ENCODE peak calls at places on chromosomes 2 and 18, in five cellular contexts. G, R, T, N and X are unnamed samples. For H3K4me1, the result is how much of the 10 kb centered on the place peaks cover.

GRCh38 chr2:37623971-37624897 is 47.2 kb downstream of the CDC42EP3 start:
- DNase-seq in G (no peak), R (no peak), T (no peak), N (no peak), X (no peak)

GRCh38 chr2:10617241-10617640 is 72.5 kb downstream of the NOL10 start:
- DNase-seq in G (no peak), R (no peak), T (no peak), N (no peak), X (no peak)

GRCh38 chr2:98013407-98014042 is 17.8 kb upstream of the TMEM131 start:
- DNase-seq in G (no peak), R (no peak), T (no peak), N (no peak), X (no peak)

GRCh38 chr18:13390196-13390595 is 171.6 kb downstream of the LDLRAD4 start:
- DNase-seq in G (no peak), R (no peak), T (peak), N (no peak), X (no peak)

GRCh38 chr18:56488739-56489138 is 149.7 kb downstream of the TXNL1 start:
- DNase-seq in G (no peak), R (no peak), T (no peak), N (no peak), X (no peak)

GRCh38 chr2:234623521-234623991 is 126.7 kb upstream of the ARL4C start:
- DNase-seq in G (no peak), R (no peak), T (no peak), N (no peak), X (peak)

GRCh38 chr2:5666798-5667197 is 25.4 kb upstream of the SOX11 start:
- DNase-seq in G (no peak), R (no peak), T (no peak), N (no peak), X (no peak)

GRCh38 chr2:237691200-237691907 is 64.0 kb downstream of the LRRFIP1 start:
- DNase-seq in G (no peak), R (peak), T (no peak), N (no peak), X (peak)

GRCh38 chr2:24617431-24617830 is 126.4 kb downstream of the NCOA1 start:
- DNase-seq in G (no peak), R (no peak), T (no peak), N (no peak), X (no peak)

GRCh38 chr18:41391616-41392610 is 563.1 kb upstream of the PIK3C3 start:
- DNase-seq in G (no peak), R (peak), T (no peak), N (peak), X (no peak)

GRCh38 chr2:202032841-202033316 is 776 bp upstream of the FZD7 start:
- DNase-seq in G (peak), R (peak), T (peak), N (peak), X (peak)

GRCh38 chr2:177254433-177255226 is 9.9 kb downstream of the NFE2L2 start:
- DNase-seq in G (no peak), R (peak), T (peak), N (peak), X (no peak)

GRCh38 chr2:236743623-236744280 is 174.1 kb downstream of the ACKR3 start:
- DNase-seq in G (no peak), R (no peak), T (no peak), N (peak), X (no peak)

GRCh38 chr2:241771286-241772062 is 5.1 kb upstream of the GAL3ST2 start:
- DNase-seq in G (no peak), R (no peak), T (peak), N (no peak), X (no peak)

GRCh38 chr2:85286913-85287312 is 40.9 kb downstream of the TGOLN2 start:
- DNase-seq in G (no peak), R (no peak), T (no peak), N (no peak), X (no peak)

GRCh38 chr18:33757037-33757436 is 179.0 kb downstream of the ASXL3 start:
- DNase-seq in G (no peak), R (no peak), T (no peak), N (no peak), X (no peak)

GRCh38 chr18:12657849-12658829 is at the start of gene SPIRE1:
- DNase-seq in G (peak), R (peak), T (peak), N (peak), X (peak)

GRCh38 chr2:62383843-62384242 is 122.2 kb downstream of the TMEM17 start:
- DNase-seq in G (no peak), R (no peak), T (no peak), N (peak), X (no peak)

GRCh38 chr2:217685255-217685605 is 317.6 kb downstream of the TNS1 start:
- DNase-seq in G (peak), R (peak), T (peak), N (no peak), X (peak)

GRCh38 chr2:47503481-47504070 is 100.6 kb downstream of the MSH2 start:
- DNase-seq in G (no peak), R (no peak), T (no peak), N (no peak), X (peak)

GRCh38 chr2:139099721-139100120 is 319.5 kb upstream of the NXPH2 start:
- DNase-seq in G (no peak), R (no peak), T (no peak), N (no peak), X (no peak)

GRCh38 chr2:24238158-24238557 is 63.3 kb downstream of the FAM228A start:
- DNase-seq in G (no peak), R (no peak), T (no peak), N (peak), X (no peak)

GRCh38 chr18:31399336-31400032 is 22.9 kb downstream of the DSG4 start:
- DNase-seq in G (no peak), R (peak), T (no peak), N (no peak), X (no peak)

DNA sequence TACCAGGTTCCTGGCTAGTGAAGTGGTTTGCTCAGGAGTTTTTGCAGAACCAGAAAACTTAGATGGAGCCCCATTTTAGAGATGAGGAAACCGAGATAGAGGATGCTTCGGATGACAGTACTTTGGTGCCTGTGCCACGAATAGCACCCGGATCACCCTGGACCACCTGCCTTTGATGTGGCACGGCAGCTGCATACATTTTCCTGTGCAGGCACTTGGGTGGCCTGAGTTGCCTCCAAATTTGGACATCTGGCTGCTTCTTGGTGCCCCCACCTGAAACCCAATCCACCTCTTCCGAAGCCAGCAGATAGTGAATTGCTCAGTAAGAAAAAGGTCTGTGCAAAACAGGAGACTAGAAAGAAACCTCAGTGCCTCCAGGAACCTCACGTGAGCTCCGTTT is 140.6 kb upstream of the ID2 start:
- DNase-seq in G (no peak), R (no peak), T (no peak), N (no peak), X (peak)
- TF ChIP-seq POLR2AphosphoS5 in G (no peak), R (no peak), T (no peak), N (no peak), X (no peak)

GRCh38 chr2:157737636-157738035 is 109.0 kb upstream of the ACVR1C start:
- DNase-seq in G (no peak), R (no peak), T (no peak), N (no peak), X (no peak)
- H3K4me1 ChIP-seq in G (under half), R (under half), T (under half), N (under half), X (under half)

DNA sequence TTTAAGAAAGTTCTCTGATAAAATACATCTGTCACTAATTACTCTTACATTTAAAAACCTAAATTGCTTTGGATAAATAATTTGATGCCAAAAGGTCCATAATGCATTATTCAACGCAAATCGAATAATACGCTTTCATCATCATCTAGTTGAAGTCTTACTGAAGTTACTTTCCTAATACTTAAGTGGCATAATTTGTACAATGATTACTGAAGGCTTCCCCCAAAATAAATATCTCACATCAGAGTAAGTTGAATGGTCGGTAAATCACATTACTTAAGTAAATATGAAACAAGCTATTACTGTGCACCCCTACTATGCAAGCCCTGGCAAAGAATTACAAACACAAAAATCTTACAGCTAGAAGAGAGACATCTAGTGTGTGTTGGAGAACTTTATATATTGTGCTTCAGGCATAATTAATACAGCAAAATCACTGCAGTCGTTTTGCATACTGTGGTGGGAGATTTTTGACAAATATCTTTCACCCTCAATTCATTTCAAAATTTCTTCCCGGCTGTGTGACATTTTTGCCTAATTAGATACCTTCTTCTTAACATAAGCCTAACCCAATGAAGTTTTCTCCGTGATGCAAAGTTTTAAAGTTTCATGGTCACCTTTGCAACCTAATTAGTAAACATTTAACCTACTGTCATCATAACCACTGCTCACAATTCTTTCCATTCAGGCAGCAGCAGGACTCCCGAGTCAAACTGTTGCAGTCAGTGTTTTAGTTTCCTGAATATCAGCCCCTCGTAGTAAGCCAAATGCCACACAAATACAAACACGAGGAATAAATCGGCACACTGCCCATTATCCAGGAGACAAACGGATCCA is 106.0 kb upstream of the KCTD1 start:
- DNase-seq in G (no peak), R (no peak), T (no peak), N (peak), X (no peak)
- TF ChIP-seq CTCF in G (no peak), R (no peak), T (no peak), N (no peak), X (no peak)

GRCh38 chr2:200203381-200203827 is 103.1 kb upstream of the SPATS2L start:
- DNase-seq in G (no peak), R (no peak), T (no peak), N (no peak), X (no peak)

GRCh38 chr2:200194746-200195145 is 111.7 kb upstream of the SPATS2L start:
- DNase-seq in G (no peak), R (no peak), T (no peak), N (no peak), X (no peak)

GRCh38 chr2:200199005-200199404 is 107.5 kb upstream of the SPATS2L start:
- DNase-seq in G (no peak), R (no peak), T (no peak), N (no peak), X (no peak)

GRCh38 chr2:200193791-200194190 is 112.7 kb upstream of the SPATS2L start:
- DNase-seq in G (no peak), R (no peak), T (no peak), N (no peak), X (no peak)

DNA sequence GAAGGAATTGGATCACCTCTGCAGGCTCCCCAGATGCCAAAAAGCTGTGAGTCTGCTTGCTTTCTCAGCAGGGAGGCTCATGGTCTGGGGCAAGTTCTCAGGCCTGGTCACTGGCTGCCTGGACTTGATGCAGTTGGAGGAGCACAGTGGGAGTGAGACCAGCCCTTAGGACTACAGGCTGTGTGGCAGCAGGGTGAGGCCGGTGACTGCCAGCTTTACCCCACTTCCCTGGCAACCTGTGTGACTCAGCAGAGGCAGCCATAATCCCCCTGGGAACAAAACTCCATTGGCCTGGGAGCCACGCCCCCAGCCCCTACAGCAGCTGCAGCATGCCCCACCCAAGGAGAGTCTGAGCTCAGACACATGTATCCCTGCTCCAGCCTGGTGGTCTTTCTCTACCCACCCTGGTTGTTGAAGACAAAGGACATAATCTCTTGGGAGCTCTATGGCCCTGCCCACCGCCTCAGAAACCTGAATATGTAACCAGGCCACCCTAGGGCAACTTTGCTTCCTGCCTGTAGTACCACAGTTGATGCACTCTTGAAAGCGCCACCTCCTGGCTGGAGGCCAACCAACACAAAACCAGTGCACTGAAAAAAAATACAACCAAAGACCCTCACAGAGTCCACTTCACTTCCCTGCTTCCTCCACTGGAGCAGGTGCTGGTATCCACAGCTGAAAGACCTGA is 106.8 kb upstream of the SPATS2L start:
- DNase-seq in G (no peak), R (no peak), T (no peak), N (no peak), X (no peak)
- TF ChIP-seq POLR2AphosphoS5 in G (no peak), R (no peak), T (no peak), N (no peak), X (no peak)

GRCh38 chr18:79797518-79798345 is at the start of gene KCNG2:
- DNase-seq in G (peak), R (no peak), T (peak), N (no peak), X (no peak)

GRCh38 chr18:79796531-79797390 is 977 bp upstream of the KCNG2 start:
- DNase-seq in G (peak), R (no peak), T (peak), N (no peak), X (no peak)

GRCh38 chr18:79796016-79796415 is 1.7 kb upstream of the KCNG2 start:
- DNase-seq in G (no peak), R (no peak), T (peak), N (peak), X (no peak)

GRCh38 chr18:79794851-79795250 is 2.9 kb upstream of the KCNG2 start:
- DNase-seq in G (peak), R (no peak), T (peak), N (no peak), X (no peak)

GRCh38 chr18:79795446-79795845 is 2.3 kb upstream of the KCNG2 start:
- DNase-seq in G (peak), R (no peak), T (no peak), N (no peak), X (no peak)
- H3K4me1 ChIP-seq in G (under half), R (under half), T (under half), N (under half), X (under half)

DNA sequence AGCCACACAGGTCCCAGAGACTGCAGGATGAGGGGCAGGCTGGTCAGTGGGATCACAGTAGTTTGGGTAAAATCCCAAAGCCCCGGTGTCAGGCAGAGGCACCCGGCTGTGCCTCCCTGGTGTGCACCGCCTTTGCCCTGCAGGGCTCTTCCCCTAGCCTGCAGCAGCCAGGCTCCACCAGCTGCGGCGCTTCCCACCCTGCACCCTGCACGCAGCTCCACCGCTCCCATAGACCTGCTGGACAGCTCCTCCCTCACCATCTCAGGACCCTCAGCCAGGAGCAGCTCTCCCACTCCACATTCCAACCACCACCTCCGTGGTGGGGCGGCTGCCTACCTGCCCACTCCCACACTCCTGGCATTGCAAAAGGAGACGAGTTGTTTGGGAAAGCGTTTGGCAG is 287.3 kb upstream of the HDAC4 start:
- DNase-seq in G (no peak), R (no peak), T (no peak), N (no peak), X (peak)
- TF ChIP-seq CTCF in G (no peak), R (no peak), T (no peak), N (no peak), X (no peak)